ENCODE peak calls at places on chromosomes 3 and 15, in nine cellular contexts. V is AG09319; C is PC-3; F is fibroblast of the aortic adventitia; X is amniotic stem cell; N is SHP77; T is non-pigmented ciliary epithelial cell; B is stimulated activated CD8-positive, alpha-beta memory T cell treated with anti-CD3 and anti-CD28 coated beads, Interleukin-15, amount 100 ng/mL, for 24 hours; R is kidney. Z is an unnamed sample.

GRCh38 chr3:183278479-183279088 is 25.5 kb downstream of the B3GNT5 start:
- DNase-seq in F (peak), V (no peak), R (no peak), T (no peak), B (no peak), N (no peak), X (no peak), C (peak), Z (peak)

GRCh38 chr3:172218350-172219323 is 179.3 kb downstream of the FNDC3B start:
- DNase-seq in C (no peak), V (no peak), N (no peak), T (no peak), F (no peak), X (no peak), B (no peak), R (no peak), Z (no peak)

GRCh38 chr3:121796970-121797369 is 37.9 kb downstream of the IQCB1 start:
- DNase-seq in C (no peak), V (no peak), B (no peak), F (no peak), X (no peak), T (no peak), N (no peak), R (no peak), Z (no peak)

GRCh38 chr3:196969001-196969659 is 497 bp upstream of the PIGZ start:
- DNase-seq in C (peak), B (no peak), R (peak), F (no peak), X (no peak), V (no peak), N (no peak), T (no peak), Z (peak)

GRCh38 chr15:90016721-90017120 is 15.6 kb downstream of the ZNF710 start:
- DNase-seq in B (no peak), N (no peak), V (no peak), R (no peak), X (no peak), T (no peak), C (no peak), F (no peak), Z (no peak)

GRCh38 chr3:129240436-129240835 is 9.0 kb upstream of the COPG1 start:
- DNase-seq in C (peak), V (no peak), B (no peak), X (no peak), N (no peak), F (no peak), T (no peak), R (no peak), Z (no peak)

GRCh38 chr3:85697156-85697555 is 738.4 kb downstream of the CADM2 start:
- DNase-seq in C (no peak), X (no peak), V (no peak), F (no peak), N (no peak), T (no peak), B (no peak), R (no peak), Z (no peak)

GRCh38 chr3:136186850-136187249 is 9.3 kb downstream of the MSL2 start:
- DNase-seq in F (peak), T (no peak), N (no peak), B (no peak), C (no peak), R (no peak), V (no peak), X (no peak), Z (no peak)

GRCh38 chr15:92014461-92015030 is 161.0 kb downstream of the SLCO3A1 start:
- DNase-seq in N (no peak), R (no peak), C (no peak), B (no peak), T (no peak), X (no peak), F (no peak), V (no peak), Z (no peak)

GRCh38 chr3:104952587-104952986 is 414.1 kb upstream of the ALCAM start:
- DNase-seq in C (peak), X (peak), F (peak), T (peak), N (no peak), R (no peak), B (no peak), V (peak), Z (peak)

GRCh38 chr3:172581757-172582166 is 58.5 kb upstream of the TNFSF10 start:
- DNase-seq in V (no peak), B (no peak), C (no peak), X (no peak), F (no peak), R (no peak), N (no peak), T (no peak), Z (no peak)

GRCh38 chr3:6492306-6492705 is 368.6 kb upstream of the GRM7 start:
- DNase-seq in F (no peak), C (no peak), V (no peak), N (no peak), R (no peak), B (no peak), X (no peak), T (no peak), Z (no peak)

GRCh38 chr15:40787344-40787841 is 17.6 kb downstream of the C15orf62 start:
- DNase-seq in F (peak), R (peak), B (no peak), N (no peak), C (peak), V (no peak), X (no peak), T (peak), Z (peak)

GRCh38 chr3:128297401-128298138 is 144.3 kb downstream of the EEFSEC start:
- DNase-seq in V (no peak), R (no peak), C (peak), N (no peak), X (peak), F (peak), B (no peak), T (no peak), Z (peak)

GRCh38 chr3:12934431-12934830 is 93.1 kb upstream of the RPL32 start:
- DNase-seq in C (no peak), F (peak), V (no peak), R (no peak), N (no peak), T (no peak), X (no peak), B (no peak), Z (peak)

GRCh38 chr15:57165992-57166391 is 210.3 kb upstream of the CGNL1 start:
- DNase-seq in B (no peak), R (no peak), V (no peak), X (no peak), N (no peak), C (peak), F (peak), T (no peak), Z (peak)

GRCh38 chr15:64426845-64427465 is 33.4 kb upstream of the ZNF609 start:
- DNase-seq in T (no peak), X (peak), F (peak), B (no peak), R (no peak), C (peak), N (no peak), V (peak), Z (no peak)

GRCh38 chr3:73270839-73271483 is 209.5 kb downstream of the EBLN2 start:
- DNase-seq in F (peak), N (peak), X (no peak), C (no peak), B (no peak), R (no peak), V (peak), T (no peak), Z (peak)

GRCh38 chr3:139559541-139559940 is 20.0 kb upstream of the RBP1 start:
- DNase-seq in C (peak), B (no peak), R (no peak), T (no peak), V (no peak), F (no peak), N (no peak), X (no peak), Z (no peak)

GRCh38 chr15:49421991-49422390 is 1.1 kb upstream of the FGF7 start:
- DNase-seq in C (peak), T (no peak), B (no peak), F (peak), R (peak), X (no peak), V (peak), N (peak), Z (peak)

GRCh38 chr15:75542386-75542797 is 36.7 kb downstream of the PTPN9 start:
- DNase-seq in X (no peak), V (no peak), B (no peak), R (no peak), T (no peak), N (no peak), F (no peak), C (no peak), Z (peak)

GRCh38 chr15:45674646-45675045 is 39.8 kb downstream of the SQOR start:
- DNase-seq in X (no peak), C (no peak), V (no peak), R (no peak), F (no peak), N (no peak), B (no peak), T (no peak), Z (no peak)

Z was measured in MG63.